ENCODE peak calls at places on chromosome 13, in eight cellular contexts. O is stimulated activated CD8-positive, alpha-beta memory T cell treated with anti-CD3 and anti-CD28 coated beads, Interleukin-4, amount 100 ng/mL, for 24 hours; M is NCI-H2029; C is T-helper 2 cell; K is GM13977; R is activated CD4-positive, alpha-beta T cell treated with anti-CD3 and anti-CD28 coated beads for 24 hours; G is amniotic stem cell; X is cardiac septum. H is an unnamed sample.

GRCh38 chr13:74024856-74025255 is 109.3 kb downstream of the KLF12 start:
- DNase-seq in O (no peak), M (no peak), C (no peak), K (no peak), R (no peak), G (no peak), X (no peak), H (no peak)

GRCh38 chr13:101989798-101990350 is 412.0 kb downstream of the FGF14 start:
- DNase-seq in O (no peak), M (no peak), C (no peak), K (no peak), R (no peak), G (no peak), X (no peak), H (no peak)

GRCh38 chr13:51848674-51849073 is 3.7 kb upstream of the TMEM272 start:
- DNase-seq in O (no peak), M (no peak), C (no peak), K (no peak), R (no peak), G (no peak), X (no peak), H (peak; percentile 41)

GRCh38 chr13:73268306-73268705 is 209.5 kb downstream of the KLF5 start:
- DNase-seq in O (no peak), M (no peak), C (no peak), K (no peak), R (no peak), G (no peak), X (no peak), H (no peak)

GRCh38 chr13:21330126-21330861 is 128.8 kb downstream of the ZDHHC20 start:
- DNase-seq in O (no peak), M (no peak), C (no peak), K (peak; percentile 60), R (no peak), G (no peak), X (no peak), H (no peak)

GRCh38 chr13:42970824-42971669 is 21.0 kb downstream of the EPSTI1 start:
- DNase-seq in O (peak; percentile 22), M (no peak), C (peak; percentile 10), K (peak; percentile 71), R (peak; percentile 23), G (no peak), X (no peak), H (peak; percentile 53)

GRCh38 chr13:47459512-47459911 is 541.6 kb downstream of the SUCLA2 start:
- DNase-seq in O (no peak), M (no peak), C (no peak), K (no peak), R (no peak), G (no peak), X (no peak), H (peak; percentile 28)

GRCh38 chr13:21071894-21072293 is 10.5 kb upstream of the LATS2 start:
- DNase-seq in O (no peak), M (no peak), C (no peak), K (no peak), R (no peak), G (no peak), X (no peak), H (peak; percentile 47)

GRCh38 chr13:106744516-106744915 is 176.6 kb upstream of the ARGLU1 start:
- DNase-seq in O (no peak), M (no peak), C (no peak), K (no peak), R (no peak), G (no peak), X (no peak), H (no peak)

GRCh38 chr13:19772306-19772705 is 10.4 kb downstream of the PSPC1 start:
- DNase-seq in O (no peak), M (no peak), C (no peak), K (no peak), R (no peak), G (no peak), X (peak; percentile 20), H (no peak)

GRCh38 chr13:33401238-33401637 is 115.7 kb upstream of the STARD13 start:
- DNase-seq in O (no peak), M (no peak), C (no peak), K (no peak), R (no peak), G (no peak), X (no peak), H (no peak)

GRCh38 chr13:30078059-30078458 is 227.6 kb upstream of the UBL3 start:
- DNase-seq in O (no peak), M (no peak), C (no peak), K (no peak), R (no peak), G (no peak), X (peak; percentile 39), H (no peak)

GRCh38 chr13:113595131-113595530 is 10.6 kb downstream of the TFDP1 start:
- DNase-seq in O (no peak), M (no peak), C (no peak), K (no peak), R (no peak), G (no peak), X (no peak), H (no peak)

GRCh38 chr13:33322474-33322827 is 36.9 kb upstream of the STARD13 start:
- DNase-seq in O (no peak), M (no peak), C (no peak), K (no peak), R (no peak), G (no peak), X (no peak), H (no peak)

GRCh38 chr13:99018418-99019180 is 40.7 kb upstream of the DOCK9 start:
- DNase-seq in O (no peak), M (no peak), C (no peak), K (no peak), R (no peak), G (peak; percentile 14), X (no peak), H (peak; percentile 58)

GRCh38 chr13:51501096-51501495 is 48.3 kb upstream of the INTS6 start:
- DNase-seq in O (no peak), M (no peak), C (no peak), K (no peak), R (no peak), G (no peak), X (no peak), H (no peak)

GRCh38 chr13:97339019-97339988 is 94.7 kb upstream of the RAP2A start:
- DNase-seq in O (no peak), M (no peak), C (no peak), K (no peak), R (no peak), G (peak; percentile 72), X (no peak), H (peak; percentile 35)

GRCh38 chr13:95509521-95510315 is 42.8 kb upstream of the CLDN10 start:
- DNase-seq in O (no peak), M (no peak), C (no peak), K (no peak), R (no peak), G (no peak), X (no peak), H (peak; percentile 56)

GRCh38 chr13:62598708-62599107 is 1183.1 kb upstream of the PCDH20 start:
- DNase-seq in O (no peak), M (no peak), C (no peak), K (no peak), R (no peak), G (no peak), X (no peak), H (no peak)

GRCh38 chr13:51585234-51585672 is 991 bp downstream of the WDFY2 start:
- DNase-seq in O (no peak), M (no peak), C (no peak), K (no peak), R (no peak), G (no peak), X (no peak), H (peak; percentile 45)

GRCh38 chr13:99698010-99698815 is 196.9 kb downstream of the TM9SF2 start:
- DNase-seq in O (no peak), M (no peak), C (no peak), K (no peak), R (no peak), G (no peak), X (no peak), H (no peak)

GRCh38 chr13:95087746-95088305 is 213.4 kb downstream of the ABCC4 start:
- DNase-seq in O (no peak), M (no peak), C (no peak), K (no peak), R (no peak), G (no peak), X (no peak), H (peak; percentile 46)

GRCh38 chr13:44165172-44165894 is 208.3 kb upstream of the SERP2 start:
- DNase-seq in O (no peak), M (no peak), C (no peak), K (no peak), R (no peak), G (no peak), X (no peak), H (no peak)

GRCh38 chr13:79492313-79492798 is 11.4 kb downstream of the NDFIP2 start:
- DNase-seq in O (no peak), M (no peak), C (no peak), K (no peak), R (peak; percentile 18), G (no peak), X (no peak), H (peak; percentile 13)

GRCh38 chr13:59409211-59409610 is 754.5 kb downstream of the DIAPH3 start:
- DNase-seq in O (no peak), M (peak; percentile 8), C (no peak), K (no peak), R (no peak), G (no peak), X (no peak), H (peak; percentile 83)

GRCh38 chr13:46679369-46680180 is 117.4 kb downstream of the ESD start:
- DNase-seq in O (peak; percentile 2), M (no peak), C (no peak), K (peak; percentile 60), R (no peak), G (peak; percentile 52), X (no peak), H (peak; percentile 58)

GRCh38 chr13:112053744-112054615 is 13.0 kb upstream of the SOX1 start:
- DNase-seq in O (no peak), M (no peak), C (no peak), K (no peak), R (no peak), G (no peak), X (peak; percentile 72), H (no peak)

GRCh38 chr13:80572308-80572676 is 231.4 kb upstream of the SPRY2 start:
- DNase-seq in O (no peak), M (no peak), C (no peak), K (no peak), R (no peak), G (no peak), X (no peak), H (no peak)

GRCh38 chr13:68304287-68304893 is 1074.3 kb upstream of the PCDH9 start:
- DNase-seq in O (no peak), M (no peak), C (no peak), K (peak; percentile 17), R (no peak), G (no peak), X (no peak), H (peak; percentile 62)

GRCh38 chr13:77150651-77151050 is 123.7 kb upstream of the FBXL3 start:
- DNase-seq in O (no peak), M (no peak), C (no peak), K (no peak), R (no peak), G (no peak), X (no peak), H (no peak)

GRCh38 chr13:85597790-85598500 is 201.3 kb downstream of the SLITRK6 start:
- DNase-seq in O (no peak), M (no peak), C (no peak), K (no peak), R (no peak), G (no peak), X (no peak), H (peak; percentile 9)

H was measured in astrocyte of the hippocampus.